ENCODE peak calls at places on chromosome 13, in five cellular contexts. C, O, Y, L and E are unnamed samples.

GRCh38 chr13:111967572-111968201 is 99.3 kb upstream of the SOX1 start:
- DNase-seq in C (no peak), O (no peak), Y (no peak), L (no peak), E (no peak)

GRCh38 chr13:66530686-66531085 is 699.5 kb downstream of the PCDH9 start:
- DNase-seq in C (no peak), O (no peak), Y (no peak), L (no peak), E (no peak)

GRCh38 chr13:79413521-79413920 is 7.5 kb upstream of the RBM26 start:
- DNase-seq in C (no peak), O (no peak), Y (no peak), L (no peak), E (no peak)

GRCh38 chr13:27813826-27814225 is 21.5 kb downstream of the GSX1 start:
- DNase-seq in C (no peak), O (no peak), Y (no peak), L (no peak), E (no peak)

GRCh38 chr13:91406619-91407018 is 8.2 kb downstream of the GPC5 start:
- DNase-seq in C (peak), O (no peak), Y (no peak), L (no peak), E (peak)

GRCh38 chr13:73954808-73955207 is 179.4 kb downstream of the KLF12 start:
- DNase-seq in C (no peak), O (no peak), Y (no peak), L (no peak), E (no peak)

GRCh38 chr13:35231426-35231825 is 245.1 kb downstream of the MAB21L1 start:
- DNase-seq in C (no peak), O (no peak), Y (no peak), L (no peak), E (no peak)

GRCh38 chr13:110398564-110399507 is 91.8 kb downstream of the COL4A2 start:
- DNase-seq in C (peak), O (no peak), Y (no peak), L (no peak), E (peak)

GRCh38 chr13:80340643-80341097 is 256 bp downstream of the SPRY2 start:
- DNase-seq in C (no peak), O (no peak), Y (no peak), L (no peak), E (peak)

GRCh38 chr13:66586489-66586888 is 643.6 kb downstream of the PCDH9 start:
- DNase-seq in C (no peak), O (no peak), Y (no peak), L (no peak), E (no peak)

GRCh38 chr13:29514720-29515310 is 80.7 kb downstream of the SLC7A1 start:
- DNase-seq in C (no peak), O (no peak), Y (no peak), L (no peak), E (no peak)